ENCODE peak calls at places on chromosomes 12 and 14, in ten cellular contexts. E is mammary epithelial cell; B is iPS DF 6.9; A is mesenchymal stem cell; X is CD4-positive, CD25-positive, alpha-beta regulatory T cell; D is hepatocyte; O is heart left ventricle; V is spleen; J is IMR-90; Z is transverse colon. F is an unnamed sample. For H3K36me3 and H3K4me1, the result is how much of the 10 kb centered on the place peaks cover.

GRCh38 chr12:28313631-28314030 is 123.4 kb downstream of the CCDC91 start:
- DNase-seq in E (peak), B (no peak), A (peak), X (no peak), D (no peak), O (peak), V (no peak), J (peak), Z (no peak), F (no peak)

GRCh38 chr12:81639196-81639595 is 120.0 kb downstream of the PPFIA2 start:
- DNase-seq in E (peak), B (no peak), A (no peak), X (no peak), D (no peak), O (no peak), V (no peak), J (no peak), Z (no peak), F (no peak)

GRCh38 chr12:5571115-5571514 is 139.2 kb downstream of the NTF3 start:
- DNase-seq in E (no peak), B (no peak), A (no peak), X (no peak), D (no peak), O (no peak), V (no peak), J (no peak), Z (no peak), F (no peak)

GRCh38 chr14:59197695-59198262 is 9.3 kb downstream of the DAAM1 start:
- DNase-seq in E (no peak), B (no peak), A (peak), X (no peak), D (no peak), O (no peak), V (no peak), J (no peak), Z (no peak), F (no peak)

GRCh38 chr14:84397621-84398020 is 1132.3 kb upstream of the FLRT2 start:
- DNase-seq in E (no peak), B (no peak), A (no peak), X (no peak), D (no peak), O (no peak), V (no peak), J (no peak), Z (no peak), F (no peak)

GRCh38 chr12:112096667-112097066 is 11.9 kb downstream of the NAA25 start:
- DNase-seq in E (peak), B (no peak), A (peak), X (no peak), D (peak), O (no peak), V (no peak), J (peak), Z (no peak), F (no peak)

GRCh38 chr12:124307556-124307825 is 12.6 kb downstream of the RFLNA start:
- DNase-seq in E (no peak), B (no peak), A (no peak), X (no peak), D (no peak), O (no peak), V (no peak), J (no peak), Z (no peak), F (no peak)

GRCh38 chr12:53930591-53931255 is 7.9 kb upstream of the HOXC13 start:
- DNase-seq in E (no peak), B (no peak), A (no peak), X (no peak), D (no peak), O (no peak), V (no peak), J (no peak), Z (no peak), F (no peak)

GRCh38 chr12:117809509-117809908 is 159.3 kb downstream of the KSR2 start:
- DNase-seq in E (no peak), B (no peak), A (no peak), X (no peak), D (no peak), O (no peak), V (no peak), J (no peak), Z (no peak), F (no peak)

GRCh38 chr12:112466011-112466422 is 47.3 kb downstream of the PTPN11 start:
- DNase-seq in E (no peak), B (no peak), A (no peak), X (no peak), D (no peak), O (no peak), V (no peak), J (no peak), Z (no peak), F (no peak)

GRCh38 chr12:42196728-42197603 is 41.1 kb downstream of the YAF2 start:
- DNase-seq in E (no peak), B (no peak), A (no peak), X (no peak), D (no peak), O (no peak), V (no peak), J (no peak), Z (no peak), F (no peak)

GRCh38 chr14:73602994-73603393 is 9.3 kb upstream of the ACOT6 start:
- DNase-seq in E (no peak), B (no peak), A (no peak), X (no peak), D (no peak), O (no peak), V (no peak), J (no peak), Z (no peak), F (no peak)

GRCh38 chr12:94875525-94875924 is 128.0 kb downstream of the NDUFA12 start:
- DNase-seq in E (peak), B (no peak), A (no peak), X (no peak), D (peak), O (no peak), V (no peak), J (no peak), Z (no peak), F (no peak)

GRCh38 chr12:98464155-98464554 is 51.2 kb upstream of the TMPO start:
- DNase-seq in E (peak), B (no peak), A (peak), X (no peak), D (no peak), O (no peak), V (no peak), J (peak), Z (no peak), F (no peak)

GRCh38 chr14:92942576-92942975 is 19.6 kb downstream of the CHGA start:
- DNase-seq in E (no peak), B (no peak), A (no peak), X (no peak), D (no peak), O (no peak), V (no peak), J (no peak), Z (no peak), F (no peak)
- H3K27ac ChIP-seq in E (no peak), B (no peak), A (no peak), X (no peak), D (no peak), O (no peak), V (no peak), J (no peak), Z (no peak), F (no peak)

GRCh38 chr12:57091633-57092528 is 3.0 kb downstream of the NAB2 start:
- DNase-seq in E (no peak), B (no peak), A (no peak), X (no peak), D (no peak), O (no peak), V (no peak), J (no peak), Z (no peak), F (peak)

GRCh38 chr12:57092876-57093411 is 4.0 kb downstream of the NAB2 start:
- DNase-seq in E (no peak), B (no peak), A (no peak), X (no peak), D (no peak), O (no peak), V (no peak), J (no peak), Z (no peak), F (no peak)

GRCh38 chr12:57093412-57094193 is 4.7 kb downstream of the NAB2 start:
- DNase-seq in E (peak), B (no peak), A (peak), X (peak), D (peak), O (peak), V (peak), J (peak), Z (peak), F (peak)

GRCh38 chr12:57090924-57091632 is 2.2 kb downstream of the NAB2 start:
- DNase-seq in E (no peak), B (no peak), A (no peak), X (no peak), D (no peak), O (no peak), V (no peak), J (no peak), Z (no peak), F (peak)

GRCh38 chr12:57092529-57092862 is 3.6 kb downstream of the NAB2 start:
- DNase-seq in E (no peak), B (no peak), A (no peak), X (no peak), D (no peak), O (no peak), V (no peak), J (no peak), Z (no peak), F (no peak)
- H3K36me3 ChIP-seq in E (under half), B (under half), A (half or more), X (under half), D (under half), O (half or more), V (half or more), J (half or more), Z (under half), F (under half)

GRCh38 chr14:103392106-103392505 is 6.9 kb downstream of the MARK3 start:
- DNase-seq in E (no peak), B (no peak), A (no peak), X (no peak), D (no peak), O (no peak), V (no peak), J (no peak), Z (no peak), F (no peak)
- H3K4me1 ChIP-seq in E (under half), B (under half), A (under half), X (half or more), D (under half), O (half or more), V (half or more), J (under half), Z (half or more), F (half or more)

GRCh38 chr12:50057896-50058670 is 687 bp downstream of the ASIC1 start:
- DNase-seq in E (no peak), B (no peak), A (no peak), X (no peak), D (no peak), O (no peak), V (no peak), J (no peak), Z (no peak), F (no peak)

GRCh38 chr12:50059440-50060119 is 2.2 kb downstream of the ASIC1 start:
- DNase-seq in E (no peak), B (no peak), A (no peak), X (peak), D (no peak), O (no peak), V (no peak), J (peak), Z (no peak), F (no peak)

GRCh38 chr12:50058743-50059312 is 1.4 kb downstream of the ASIC1 start:
- DNase-seq in E (no peak), B (no peak), A (no peak), X (no peak), D (no peak), O (no peak), V (no peak), J (no peak), Z (no peak), F (no peak)

GRCh38 chr12:50061172-50061571 is 3.8 kb downstream of the ASIC1 start:
- DNase-seq in E (no peak), B (no peak), A (no peak), X (no peak), D (no peak), O (no peak), V (no peak), J (no peak), Z (no peak), F (no peak)

DNA sequence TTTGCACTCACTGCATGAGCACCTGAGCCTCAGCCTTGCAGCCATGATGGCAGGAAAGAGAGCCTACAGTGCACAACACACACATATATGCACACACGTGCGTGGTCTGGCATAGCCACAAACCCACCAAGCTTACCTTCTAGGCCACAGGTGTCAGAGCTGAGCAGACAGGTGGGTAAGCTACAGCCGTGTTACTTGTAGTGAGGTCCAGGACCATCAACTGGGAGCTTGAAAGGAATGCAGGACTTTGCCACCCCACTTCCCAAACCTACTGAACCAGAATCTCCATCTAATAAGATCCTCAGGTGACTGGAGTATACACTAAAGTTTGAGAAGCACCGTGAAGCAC is 2.7 kb downstream of the ASIC1 start:
- DNase-seq in E (no peak), B (no peak), A (no peak), X (no peak), D (no peak), O (no peak), V (no peak), J (no peak), Z (no peak), F (no peak)
- H3K27ac ChIP-seq in E (no peak), B (no peak), A (no peak), X (no peak), D (no peak), O (no peak), V (no peak), J (no peak), Z (no peak), F (no peak)

GRCh38 chr14:75431827-75432226 is 4.0 kb downstream of the JDP2 start:
- DNase-seq in E (no peak), B (no peak), A (no peak), X (no peak), D (no peak), O (no peak), V (no peak), J (no peak), Z (no peak), F (no peak)
- H3K36me3 ChIP-seq in E (under half), B (under half), A (under half), X (under half), D (under half), O (under half), V (half or more), J (under half), Z (under half), F (under half)

GRCh38 chr14:68968721-68969120 is 10.4 kb downstream of the ACTN1 start:
- DNase-seq in E (no peak), B (no peak), A (no peak), X (no peak), D (no peak), O (no peak), V (peak), J (no peak), Z (no peak), F (no peak)

GRCh38 chr14:68969278-68969677 is 9.8 kb downstream of the ACTN1 start:
- DNase-seq in E (no peak), B (no peak), A (no peak), X (no peak), D (no peak), O (no peak), V (peak), J (no peak), Z (no peak), F (no peak)

GRCh38 chr14:68966872-68967301 is 12.2 kb downstream of the ACTN1 start:
- DNase-seq in E (no peak), B (no peak), A (no peak), X (no peak), D (no peak), O (no peak), V (peak), J (no peak), Z (no peak), F (no peak)

GRCh38 chr14:68967459-68967940 is 11.6 kb downstream of the ACTN1 start:
- DNase-seq in E (no peak), B (no peak), A (peak), X (no peak), D (no peak), O (no peak), V (peak), J (no peak), Z (no peak), F (no peak)

DNA sequence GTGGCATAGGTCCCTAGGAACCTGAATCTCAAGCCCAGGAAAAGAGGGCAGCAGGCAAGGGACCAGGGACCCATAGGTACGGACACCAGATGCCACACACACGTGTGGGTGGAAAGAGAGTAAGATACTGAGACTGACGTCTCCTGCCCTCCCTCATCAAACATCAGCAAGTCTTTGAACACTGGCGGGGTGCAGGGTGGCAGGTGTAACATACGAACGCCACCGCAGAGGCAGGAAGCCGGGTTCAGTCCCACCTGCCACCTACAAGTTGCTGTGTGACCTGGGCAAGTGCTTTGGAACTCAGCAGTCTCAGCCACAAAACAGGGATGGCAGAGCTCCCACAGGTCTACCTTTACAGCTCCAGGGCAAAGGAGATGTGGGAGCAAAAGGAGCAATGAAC is 11.1 kb downstream of the ACTN1 start:
- DNase-seq in E (no peak), B (no peak), A (no peak), X (peak), D (no peak), O (no peak), V (peak), J (no peak), Z (no peak), F (peak)
- H3K4me1 ChIP-seq in E (half or more), B (under half), A (half or more), X (half or more), D (half or more), O (half or more), V (half or more), J (half or more), Z (half or more), F (half or more)

F was measured in CD4-positive, alpha-beta memory T cell.